ENCODE peak calls at places on chromosomes 16 and 17, in five cellular contexts. One of them, this sample, is unnamed.

GRCh38 chr17:80585880-80586279 is 41.2 kb downstream of the RPTOR start:
- DNase-seq in lung: no peak
- DNase-seq in HFFc6: no peak
- DNase-seq in occipital lobe: no peak
- DNase-seq in nucleus accumbens: no peak
- DNase-seq in this sample: no peak

GRCh38 chr17:28745052-28745776 is 1.4 kb downstream of the TRAF4 start:
- DNase-seq in lung: no peak
- DNase-seq in HFFc6: no peak
- DNase-seq in occipital lobe: peak
- DNase-seq in nucleus accumbens: peak
- DNase-seq in this sample: no peak

GRCh38 chr16:11036868-11037410 is 92.6 kb downstream of the CLEC16A start:
- DNase-seq in lung: no peak
- DNase-seq in HFFc6: no peak
- DNase-seq in occipital lobe: no peak
- DNase-seq in nucleus accumbens: no peak
- DNase-seq in this sample: no peak

GRCh38 chr16:86363836-86364618 is 146.3 kb upstream of the FOXF1 start:
- DNase-seq in lung: no peak
- DNase-seq in HFFc6: no peak
- DNase-seq in occipital lobe: no peak
- DNase-seq in nucleus accumbens: no peak
- DNase-seq in this sample: no peak

GRCh38 chr17:47720754-47721533 is 12.1 kb upstream of the TBX21 start:
- DNase-seq in lung: no peak
- DNase-seq in HFFc6: peak
- DNase-seq in occipital lobe: no peak
- DNase-seq in nucleus accumbens: no peak
- DNase-seq in this sample: no peak

GRCh38 chr16:15435216-15435864 is 952 bp downstream of the BMERB1 start:
- DNase-seq in lung: no peak
- DNase-seq in HFFc6: no peak
- DNase-seq in occipital lobe: no peak
- DNase-seq in nucleus accumbens: no peak
- DNase-seq in this sample: no peak

GRCh38 chr16:68085259-68086071 is at the start of gene NFATC3:
- DNase-seq in lung: peak
- DNase-seq in HFFc6: peak
- DNase-seq in occipital lobe: peak
- DNase-seq in nucleus accumbens: peak
- DNase-seq in this sample: peak

GRCh38 chr16:78709137-78709871 is 609.9 kb downstream of the WWOX start:
- DNase-seq in lung: no peak
- DNase-seq in HFFc6: no peak
- DNase-seq in occipital lobe: no peak
- DNase-seq in nucleus accumbens: no peak
- DNase-seq in this sample: no peak

GRCh38 chr16:69187387-69187890 is 475 bp downstream of the SNTB2 start:
- DNase-seq in lung: no peak
- DNase-seq in HFFc6: no peak
- DNase-seq in occipital lobe: peak
- DNase-seq in nucleus accumbens: no peak
- DNase-seq in this sample: peak

GRCh38 chr16:30375830-30376229 is 1.2 kb downstream of the MYL11 start:
- DNase-seq in lung: no peak
- DNase-seq in HFFc6: no peak
- DNase-seq in occipital lobe: no peak
- DNase-seq in nucleus accumbens: no peak
- DNase-seq in this sample: no peak

GRCh38 chr16:71894229-71894920 is 956 bp upstream of the IST1 start:
- DNase-seq in lung: peak
- DNase-seq in HFFc6: peak
- DNase-seq in occipital lobe: peak
- DNase-seq in nucleus accumbens: peak
- DNase-seq in this sample: peak

GRCh38 chr17:59451706-59452105 is 113.7 kb upstream of the DHX40 start:
- DNase-seq in lung: no peak
- DNase-seq in HFFc6: peak
- DNase-seq in occipital lobe: no peak
- DNase-seq in nucleus accumbens: peak
- DNase-seq in this sample: no peak

GRCh38 chr16:88921603-88921995 is 55.1 kb upstream of the PABPN1L start:
- DNase-seq in lung: no peak
- DNase-seq in HFFc6: no peak
- DNase-seq in occipital lobe: no peak
- DNase-seq in nucleus accumbens: no peak
- DNase-seq in this sample: no peak

GRCh38 chr17:44927696-44928095 is 12.4 kb upstream of the GFAP start:
- DNase-seq in lung: no peak
- DNase-seq in HFFc6: no peak
- DNase-seq in occipital lobe: no peak
- DNase-seq in nucleus accumbens: no peak
- DNase-seq in this sample: no peak

GRCh38 chr17:64196626-64197025 is 66.4 kb downstream of the TEX2 start:
- DNase-seq in lung: no peak
- DNase-seq in HFFc6: peak
- DNase-seq in occipital lobe: no peak
- DNase-seq in nucleus accumbens: no peak
- DNase-seq in this sample: no peak

GRCh38 chr17:8856869-8857575 is 10.5 kb downstream of the PIK3R6 start:
- DNase-seq in lung: no peak
- DNase-seq in HFFc6: no peak
- DNase-seq in occipital lobe: no peak
- DNase-seq in nucleus accumbens: no peak
- DNase-seq in this sample: no peak

GRCh38 chr17:4591529-4591928 is 7.2 kb downstream of the SMTNL2 start:
- DNase-seq in lung: no peak
- DNase-seq in HFFc6: peak
- DNase-seq in occipital lobe: no peak
- DNase-seq in nucleus accumbens: no peak
- DNase-seq in this sample: no peak

GRCh38 chr16:71383054-71383773 is 24.7 kb downstream of the CALB2 start:
- DNase-seq in lung: no peak
- DNase-seq in HFFc6: peak
- DNase-seq in occipital lobe: no peak
- DNase-seq in nucleus accumbens: no peak
- DNase-seq in this sample: no peak

GRCh38 chr17:63698886-63699637 is 863 bp downstream of the LIMD2 start:
- DNase-seq in lung: no peak
- DNase-seq in HFFc6: no peak
- DNase-seq in occipital lobe: peak
- DNase-seq in nucleus accumbens: peak
- DNase-seq in this sample: peak

GRCh38 chr17:72890711-72891110 is 201.8 kb downstream of the SLC39A11 start:
- DNase-seq in lung: no peak
- DNase-seq in HFFc6: peak
- DNase-seq in occipital lobe: no peak
- DNase-seq in nucleus accumbens: no peak
- DNase-seq in this sample: no peak

This sample was measured in left lobe of liver.